ENCODE peak calls at places on chromosomes 7 and 10, in ten cellular contexts. C is lung; S is fibroblast of mammary gland; Z is ELR; P is CD4-positive, alpha-beta T cell; E is neuronal stem cell; F is aorta; W is non-pigmented ciliary epithelial cell; I is central memory CD4-positive, alpha-beta T cell; L is HCEC 1CT. A is an unnamed sample.

GRCh38 chr7:45324683-45325237 is 167.2 kb downstream of the RAMP3 start:
- DNase-seq in E (no peak), L (no peak), W (no peak), C (no peak), I (no peak), P (no peak), F (no peak), S (no peak), Z (no peak), A (no peak)

GRCh38 chr7:143384148-143384547 is 3.0 kb downstream of the ZYX start:
- DNase-seq in I (no peak), L (peak), F (peak), W (no peak), P (no peak), S (peak), C (no peak), Z (peak), E (no peak), A (no peak)

GRCh38 chr7:139396323-139396951 is 36.7 kb downstream of the LUC7L2 start:
- DNase-seq in Z (peak), F (no peak), P (no peak), W (no peak), L (no peak), C (no peak), S (peak), E (no peak), I (no peak), A (peak)

GRCh38 chr10:111128331-111129167 is 51.7 kb downstream of the ADRA2A start:
- DNase-seq in W (no peak), S (peak), I (no peak), E (no peak), P (no peak), C (no peak), L (peak), F (no peak), Z (peak), A (peak)

GRCh38 chr7:125551008-125551407 is 621.4 kb upstream of the POT1 start:
- DNase-seq in Z (no peak), L (no peak), F (no peak), C (no peak), S (no peak), I (no peak), W (no peak), E (no peak), P (no peak), A (no peak)

GRCh38 chr10:55091691-55092328 is 290.8 kb upstream of the PCDH15 start:
- DNase-seq in Z (peak), E (no peak), W (no peak), F (no peak), L (peak), P (no peak), I (no peak), C (no peak), S (peak), A (no peak)

GRCh38 chr7:49229246-49229645 is 304.9 kb downstream of the CDC14C start:
- DNase-seq in Z (no peak), I (no peak), L (no peak), C (no peak), F (no peak), E (no peak), P (no peak), W (no peak), S (no peak), A (no peak)

GRCh38 chr10:122286872-122287271 is 15.8 kb downstream of the BTBD16 start:
- DNase-seq in W (peak), I (no peak), C (no peak), L (peak), Z (peak), S (peak), P (no peak), E (no peak), F (peak), A (peak)

GRCh38 chr10:93566435-93567276 is at the start of gene FFAR4:
- DNase-seq in I (no peak), Z (no peak), S (no peak), F (no peak), P (no peak), C (no peak), W (no peak), E (no peak), L (no peak), A (no peak)

GRCh38 chr10:132036887-132037675 is 28.7 kb upstream of the JAKMIP3 start:
- DNase-seq in Z (no peak), L (no peak), W (no peak), I (no peak), E (no peak), F (no peak), S (no peak), P (no peak), C (no peak), A (no peak)

GRCh38 chr7:150962743-150963399 is 15.2 kb downstream of the KCNH2 start:
- DNase-seq in S (peak), E (no peak), W (no peak), F (no peak), P (peak), Z (peak), I (peak), C (peak), L (peak), A (peak)

GRCh38 chr7:25179325-25179724 is 49.0 kb downstream of the NPVF start:
- DNase-seq in S (peak), Z (no peak), F (no peak), E (no peak), C (no peak), P (no peak), W (no peak), L (no peak), I (no peak), A (no peak)

GRCh38 chr7:144671429-144671828 is 164.4 kb downstream of the TPK1 start:
- DNase-seq in P (no peak), F (no peak), W (no peak), Z (no peak), L (no peak), E (no peak), C (no peak), S (no peak), I (no peak), A (no peak)

GRCh38 chr10:72176701-72177100 is 39.1 kb upstream of the ANAPC16 start:
- DNase-seq in L (no peak), P (no peak), F (no peak), I (no peak), W (no peak), S (no peak), E (no peak), Z (no peak), C (no peak), A (no peak)

GRCh38 chr10:11006428-11006825 is 11.2 kb upstream of the CELF2 start:
- DNase-seq in S (no peak), F (no peak), Z (no peak), W (no peak), L (no peak), C (no peak), P (no peak), I (no peak), E (no peak), A (no peak)

GRCh38 chr10:104557966-104558365 is 83.1 kb upstream of the SORCS3 start:
- DNase-seq in F (no peak), P (no peak), W (no peak), I (no peak), E (no peak), L (no peak), S (no peak), C (no peak), Z (no peak), A (no peak)

GRCh38 chr10:110916554-110917346 is 2.2 kb downstream of the BBIP1 start:
- DNase-seq in F (no peak), S (peak), E (no peak), Z (peak), P (no peak), L (peak), I (no peak), C (no peak), W (no peak), A (peak)

GRCh38 chr7:30166155-30166840 is 31.5 kb downstream of the MTURN start:
- DNase-seq in W (no peak), Z (no peak), S (peak), P (no peak), E (no peak), L (no peak), F (no peak), I (no peak), C (no peak), A (no peak)

GRCh38 chr10:62960416-62960815 is 144.2 kb upstream of the EGR2 start:
- DNase-seq in E (no peak), C (no peak), W (peak), Z (peak), P (no peak), S (peak), I (no peak), L (peak), F (no peak), A (no peak)

GRCh38 chr10:16950686-16951681 is 133.8 kb upstream of the RSU1 start:
- DNase-seq in C (no peak), I (no peak), P (no peak), F (no peak), Z (peak), W (peak), L (peak), S (peak), E (peak), A (peak)

GRCh38 chr10:59880019-59880717 is 26.2 kb downstream of the CCDC6 start:
- DNase-seq in E (no peak), P (no peak), L (no peak), C (no peak), S (no peak), F (no peak), Z (no peak), I (no peak), W (no peak), A (no peak)

GRCh38 chr10:97689637-97690036 is 2.6 kb upstream of the AVPI1 start:
- DNase-seq in C (peak), F (no peak), Z (peak), P (no peak), E (no peak), I (no peak), W (peak), L (peak), S (peak), A (peak)

GRCh38 chr7:2313450-2314208 is 612 bp downstream of the SNX8 start:
- DNase-seq in P (no peak), W (no peak), I (no peak), Z (peak), C (no peak), S (no peak), F (peak), L (no peak), E (no peak), A (peak)

GRCh38 chr7:32092346-32092745 is 22.1 kb upstream of the PDE1C start:
- DNase-seq in C (no peak), L (no peak), I (no peak), W (no peak), P (no peak), S (no peak), E (no peak), F (no peak), Z (no peak), A (peak)

GRCh38 chr10:95284807-95285206 is 6.0 kb downstream of the PDLIM1 start:
- DNase-seq in C (no peak), P (no peak), Z (no peak), W (no peak), E (no peak), I (no peak), L (no peak), F (no peak), S (no peak), A (no peak)

GRCh38 chr7:43456200-43456599 is 126.7 kb upstream of the STK17A start:
- DNase-seq in S (no peak), I (no peak), Z (no peak), C (no peak), W (no peak), P (no peak), E (no peak), F (no peak), L (no peak), A (no peak)

GRCh38 chr7:19776981-19777380 is 3.6 kb upstream of the TMEM196 start:
- DNase-seq in E (no peak), P (no peak), I (no peak), L (no peak), Z (no peak), C (no peak), F (no peak), W (no peak), S (no peak), A (no peak)

GRCh38 chr7:90759752-90760151 is 163.6 kb downstream of the CDK14 start:
- DNase-seq in S (no peak), W (no peak), Z (no peak), L (no peak), P (no peak), E (no peak), I (no peak), C (no peak), F (no peak), A (no peak)

GRCh38 chr7:108492742-108493141 is 33.2 kb downstream of the PNPLA8 start:
- DNase-seq in Z (no peak), I (no peak), P (no peak), F (no peak), E (no peak), S (no peak), W (no peak), C (no peak), L (no peak), A (no peak)

GRCh38 chr7:129853661-129854268 is 99.0 kb downstream of the UBE2H start:
- DNase-seq in C (no peak), F (no peak), S (peak), Z (peak), L (peak), W (no peak), I (no peak), P (no peak), E (no peak), A (no peak)

GRCh38 chr7:86643478-86644281 is at the start of gene GRM3:
- DNase-seq in S (no peak), W (no peak), E (peak), I (no peak), C (no peak), L (no peak), P (no peak), F (no peak), Z (no peak), A (no peak)

GRCh38 chr10:123577921-123578461 is 88.2 kb upstream of the GPR26 start:
- DNase-seq in L (no peak), S (no peak), C (no peak), F (no peak), P (no peak), W (no peak), Z (no peak), E (no peak), I (no peak), A (no peak)

GRCh38 chr7:157811946-157812345 is 475.1 kb downstream of the DNAJB6 start:
- DNase-seq in C (no peak), F (peak), Z (no peak), E (no peak), P (no peak), S (no peak), W (no peak), L (no peak), I (no peak), A (no peak)